ENCODE peak calls at places on chromosomes 16 and 17, in five cellular contexts. N is vagina, G is NCI-H1436, I is progenitor cell of endocrine pancreas, E is mucosa of descending colon. Z is an unnamed sample.

GRCh38 chr16:1073566-1074378 is 1.2 kb downstream of the SSTR5 start:
- DNase-seq in N (no peak), G (no peak), I (no peak), E (no peak), Z (no peak)

GRCh38 chr16:25177512-25177830 is 39.3 kb upstream of the AQP8 start:
- DNase-seq in N (no peak), G (no peak), I (no peak), E (no peak), Z (no peak)

GRCh38 chr17:51347851-51348584 is 87.7 kb downstream of the UTP18 start:
- DNase-seq in N (no peak), G (no peak), I (no peak), E (no peak), Z (no peak)

GRCh38 chr17:83196973-83197880 is 117.8 kb downstream of the METRNL start:
- DNase-seq in N (no peak), G (no peak), I (no peak), E (no peak), Z (peak; percentile 42)

GRCh38 chr16:57801856-57802634 is at the start of gene KIFC3:
- DNase-seq in N (no peak), G (peak; percentile 73), I (peak; percentile 69), E (peak; percentile 79), Z (peak; percentile 88)

GRCh38 chr16:50548659-50549560 is 714 bp downstream of the NKD1 start:
- DNase-seq in N (no peak), G (no peak), I (no peak), E (peak; percentile 59), Z (peak; percentile 54)

GRCh38 chr17:39573447-39574298 is 34.0 kb downstream of the NEUROD2 start:
- DNase-seq in N (no peak), G (peak; percentile 32), I (peak; percentile 33), E (peak; percentile 79), Z (peak; percentile 73)

GRCh38 chr16:87642491-87642890 is 40.2 kb downstream of the JPH3 start:
- DNase-seq in N (no peak), G (no peak), I (no peak), E (no peak), Z (no peak)

GRCh38 chr17:39845052-39845976 is 18.8 kb downstream of the IKZF3 start:
- DNase-seq in N (no peak), G (peak; percentile 36), I (no peak), E (no peak), Z (no peak)

GRCh38 chr17:6528557-6528956 is 27.8 kb downstream of the PITPNM3 start:
- DNase-seq in N (no peak), G (no peak), I (no peak), E (no peak), Z (no peak)

GRCh38 chr17:75756451-75757085 is 8.4 kb downstream of the GALK1 start:
- DNase-seq in N (no peak), G (no peak), I (no peak), E (peak; percentile 26), Z (no peak)

GRCh38 chr16:50035468-50035992 is 10.5 kb downstream of the CNEP1R1 start:
- DNase-seq in N (no peak), G (no peak), I (no peak), E (no peak), Z (no peak)

GRCh38 chr16:1526608-1527555 is 6.6 kb upstream of the TMEM204 start:
- DNase-seq in N (no peak), G (no peak), I (no peak), E (no peak), Z (no peak)

GRCh38 chr17:73155410-73156165 is 9.2 kb upstream of the SSTR2 start:
- DNase-seq in N (no peak), G (no peak), I (no peak), E (no peak), Z (no peak)

GRCh38 chr16:50724237-50724747 is 17.6 kb upstream of the CYLD start:
- DNase-seq in N (no peak), G (no peak), I (no peak), E (no peak), Z (no peak)

GRCh38 chr17:34252138-34252889 is 2.8 kb upstream of the CCL2 start:
- DNase-seq in N (peak; percentile 95), G (no peak), I (no peak), E (peak; percentile 78), Z (peak; percentile 87)

GRCh38 chr17:68612923-68613292 is 11.7 kb upstream of the FAM20A start:
- DNase-seq in N (no peak), G (no peak), I (no peak), E (no peak), Z (no peak)

GRCh38 chr16:84281077-84281476 is 13.6 kb upstream of the WFDC1 start:
- DNase-seq in N (no peak), G (no peak), I (no peak), E (no peak), Z (no peak)

Z was measured in lower lobe of right lung.